ENCODE peak calls at places on chromosomes 6 and 20, in four cellular contexts. E is HepG2, O is K562, R is GM12878. B is an unnamed sample.

GRCh38 chr6:111087871-111088667 is 766 bp downstream of the SLC16A10 start:
- DNase-seq in E (peak), O (no peak), R (no peak), B (peak)

GRCh38 chr20:10170261-10170660 is 48.4 kb upstream of the SNAP25 start:
- DNase-seq in E (no peak), O (no peak), R (no peak), B (no peak)

GRCh38 chr6:129755787-129756186 is 45.8 kb upstream of the ARHGAP18 start:
- DNase-seq in E (no peak), O (no peak), R (no peak), B (no peak)

GRCh38 chr6:73746776-73747175 is 50.8 kb downstream of the CD109 start:
- DNase-seq in E (no peak), O (no peak), R (no peak), B (no peak)

GRCh38 chr20:46665602-46666001 is 14.3 kb upstream of the SLC13A3 start:
- DNase-seq in E (no peak), O (no peak), R (no peak), B (no peak)

GRCh38 chr6:107713214-107713962 is 110.7 kb downstream of the SCML4 start:
- DNase-seq in E (no peak), O (no peak), R (no peak), B (no peak)

GRCh38 chr6:14992382-14992781 is 253.5 kb upstream of the JARID2 start:
- DNase-seq in E (no peak), O (no peak), R (no peak), B (no peak)

GRCh38 chr6:95143408-95144180 is 433.7 kb upstream of the MANEA start:
- DNase-seq in E (no peak), O (no peak), R (no peak), B (no peak)

GRCh38 chr6:44189257-44189656 is 27.5 kb upstream of the MYMX start:
- DNase-seq in E (no peak), O (no peak), R (no peak), B (no peak)

GRCh38 chr20:55172310-55173002 is 697.1 kb downstream of the DOK5 start:
- DNase-seq in E (no peak), O (no peak), R (no peak), B (no peak)

GRCh38 chr6:132065556-132065955 is 114.4 kb upstream of the CCN2 start:
- DNase-seq in E (no peak), O (no peak), R (no peak), B (no peak)

GRCh38 chr6:136873733-136874132 is 48.4 kb upstream of the SLC35D3 start:
- DNase-seq in E (no peak), O (peak), R (no peak), B (no peak)

GRCh38 chr6:21131406-21131805 is 462.1 kb upstream of the SOX4 start:
- DNase-seq in E (no peak), O (no peak), R (no peak), B (no peak)

GRCh38 chr6:93679836-93680235 is 260.5 kb upstream of the EPHA7 start:
- DNase-seq in E (no peak), O (no peak), R (no peak), B (no peak)

GRCh38 chr6:167136376-167136775 is 13.5 kb downstream of the CCR6 start:
- DNase-seq in E (no peak), O (no peak), R (no peak), B (no peak)

GRCh38 chr6:8131265-8131897 is 29.0 kb upstream of the EEF1E1 start:
- DNase-seq in E (peak), O (peak), R (no peak), B (peak)

GRCh38 chr6:82239597-82239996 is 7.9 kb downstream of the IBTK start:
- DNase-seq in E (no peak), O (no peak), R (no peak), B (no peak)

GRCh38 chr20:49699200-49699992 is 14.3 kb downstream of the B4GALT5 start:
- DNase-seq in E (no peak), O (peak), R (no peak), B (no peak)

GRCh38 chr6:44727651-44728630 is 340.4 kb downstream of the CDC5L start:
- DNase-seq in E (no peak), O (no peak), R (no peak), B (no peak)

GRCh38 chr6:41453232-41453631 is 92.9 kb upstream of the FOXP4 start:
- DNase-seq in E (no peak), O (no peak), R (no peak), B (no peak)

GRCh38 chr6:11537229-11538048 is at the start of gene TMEM170B:
- DNase-seq in E (peak), O (peak), R (peak), B (peak)

GRCh38 chr6:170255426-170256125 is 35.3 kb downstream of the DLL1 start:
- DNase-seq in E (no peak), O (no peak), R (no peak), B (no peak)

GRCh38 chr6:135291288-135292116 is 110.4 kb downstream of the MYB start:
- DNase-seq in E (peak), O (peak), R (no peak), B (no peak)

GRCh38 chr20:57374931-57375651 is 16.1 kb upstream of the RBM38 start:
- DNase-seq in E (no peak), O (no peak), R (no peak), B (no peak)

GRCh38 chr6:72784581-72784980 is 162.7 kb downstream of the KCNQ5 start:
- DNase-seq in E (no peak), O (no peak), R (no peak), B (no peak)

GRCh38 chr6:108592371-108593337 is 31.9 kb downstream of the FOXO3 start:
- DNase-seq in E (no peak), O (peak), R (peak), B (peak)

GRCh38 chr20:8223096-8223870 is 91.2 kb downstream of the PLCB1 start:
- DNase-seq in E (peak), O (no peak), R (no peak), B (no peak)

GRCh38 chr20:23223908-23224307 is 126.7 kb upstream of the NXT1 start:
- DNase-seq in E (no peak), O (no peak), R (no peak), B (no peak)

GRCh38 chr6:140346461-140346860 is 972.0 kb upstream of the CITED2 start:
- DNase-seq in E (no peak), O (no peak), R (no peak), B (no peak)

GRCh38 chr6:169810066-169810989 is 58.9 kb downstream of the ERMARD start:
- DNase-seq in E (peak), O (no peak), R (no peak), B (peak)

GRCh38 chr20:42598586-42598985 is 591.1 kb downstream of the PTPRT start:
- DNase-seq in E (no peak), O (no peak), R (no peak), B (no peak)

GRCh38 chr6:33958208-33958862 is 154.5 kb upstream of the MLN start:
- DNase-seq in E (peak), O (peak), R (no peak), B (no peak)

GRCh38 chr6:167861424-167861823 is 34.7 kb downstream of the AFDN start:
- DNase-seq in E (no peak), O (no peak), R (no peak), B (no peak)

GRCh38 chr6:81755536-81755935 is 3.1 kb upstream of the TENT5A start:
- DNase-seq in E (no peak), O (no peak), R (no peak), B (no peak)

GRCh38 chr6:160273196-160273595 is 14.6 kb upstream of the SLC22A2 start:
- DNase-seq in E (no peak), O (no peak), R (no peak), B (no peak)

GRCh38 chr6:100376103-100376502 is 88.6 kb downstream of the SIM1 start:
- DNase-seq in E (no peak), O (no peak), R (no peak), B (no peak)

GRCh38 chr20:63279931-63280330 is 7.3 kb downstream of the ARFGAP1 start:
- DNase-seq in E (no peak), O (no peak), R (no peak), B (no peak)

GRCh38 chr20:1505361-1505760 is 14.1 kb upstream of the SIRPB2 start:
- DNase-seq in E (no peak), O (no peak), R (no peak), B (no peak)

GRCh38 chr20:18749528-18749927 is 64.1 kb upstream of the SCP2D1 start:
- DNase-seq in E (no peak), O (no peak), R (no peak), B (no peak)

GRCh38 chr6:11767458-11767857 is 11.1 kb downstream of the ADTRP start:
- DNase-seq in E (no peak), O (no peak), R (no peak), B (no peak)

DNA sequence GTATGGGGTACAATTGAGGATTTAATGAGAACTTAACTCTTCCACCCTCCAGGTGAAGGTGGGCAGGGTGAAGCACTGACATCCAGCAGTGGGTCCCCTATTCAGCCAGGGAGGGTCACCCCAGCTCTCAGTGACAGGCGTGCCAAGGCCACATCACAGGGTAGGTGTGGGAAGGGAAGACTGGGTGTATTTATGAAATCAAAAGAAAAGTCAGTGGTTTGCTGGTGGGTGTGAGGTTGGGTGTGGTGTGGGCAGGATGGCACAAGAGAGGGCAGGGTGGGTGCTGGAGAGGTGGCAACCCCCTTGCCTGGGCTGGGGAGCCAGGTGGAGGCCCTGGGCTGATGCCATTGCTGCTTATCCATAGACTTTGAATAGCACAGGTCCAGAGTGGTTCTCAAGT is 16.6 kb downstream of the SYNDIG1 start:
- DNase-seq in E (no peak), O (no peak), R (no peak), B (no peak)
- TF ChIP-seq FOXM1 in E (no peak), O (no peak), R (no peak), B (no peak)

DNA sequence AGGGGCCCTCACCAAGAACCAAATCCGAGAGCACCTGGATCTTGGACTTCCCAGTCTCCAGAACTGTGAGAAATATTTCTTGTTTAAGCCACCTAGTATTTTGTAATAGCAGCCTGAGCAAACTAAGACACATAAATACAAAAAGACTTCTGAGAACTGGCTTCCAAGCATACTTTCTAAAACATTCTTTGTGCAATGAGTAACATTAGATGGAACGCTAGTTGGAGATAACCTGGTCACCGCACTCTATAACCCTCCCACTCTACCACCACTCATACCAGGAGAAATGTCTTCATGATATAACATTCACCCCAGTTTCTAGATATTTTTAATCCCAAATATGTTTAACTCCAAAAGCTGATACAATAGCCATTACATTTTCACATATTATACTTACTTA is 169.5 kb upstream of the THEMIS start:
- DNase-seq in E (no peak), O (no peak), R (no peak), B (no peak)
- TF ChIP-seq TARDBP in E (no peak), O (no peak), R (no peak), B (no peak)

GRCh38 chr20:45372646-45373352 is 5.3 kb downstream of the TP53TG5 start:
- DNase-seq in E (no peak), O (no peak), R (no peak), B (no peak)
- TF ChIP-seq FOXM1 in E (no peak), O (no peak), R (no peak), B (no peak)

GRCh38 chr6:42727084-42727601 is 4.7 kb upstream of the PRPH2 start:
- DNase-seq in E (no peak), O (no peak), R (no peak), B (no peak)
- TF ChIP-seq TARDBP in E (no peak), O (no peak), R (no peak), B (no peak)